ENCODE peak calls at places on chromosomes 6 and 20, in ten cellular contexts. R is RPMI7951; W is EH; G is effector CD4-positive, alpha-beta T cell; V is NAMALWA; C is ELR; N is nephron progenitor cell; Y is occipital lobe; E is mammary epithelial cell; B is epithelial cell of esophagus. L is an unnamed sample.

GRCh38 chr6:35173068-35174042 is 32.2 kb upstream of the TCP11 start:
- DNase-seq in R (peak), W (peak), G (no peak), V (peak), C (peak), N (no peak), Y (no peak), E (peak), B (peak), L (no peak)

GRCh38 chr6:71038966-71039365 is 82.1 kb upstream of the B3GAT2 start:
- DNase-seq in R (no peak), W (no peak), G (no peak), V (no peak), C (no peak), N (no peak), Y (no peak), E (no peak), B (no peak), L (no peak)

GRCh38 chr6:132400641-132401119 is 595 bp downstream of the MOXD1 start:
- DNase-seq in R (peak), W (peak), G (no peak), V (no peak), C (peak), N (peak), Y (no peak), E (no peak), B (peak), L (no peak)

GRCh38 chr6:6717953-6718352 is 129.4 kb downstream of the LY86 start:
- DNase-seq in R (no peak), W (no peak), G (no peak), V (no peak), C (no peak), N (no peak), Y (no peak), E (peak), B (peak), L (no peak)

GRCh38 chr6:4192173-4192572 is 56.8 kb upstream of the ECI2 start:
- DNase-seq in R (no peak), W (no peak), G (no peak), V (no peak), C (no peak), N (no peak), Y (no peak), E (no peak), B (no peak), L (no peak)

GRCh38 chr6:24549158-24549557 is 54.4 kb downstream of the ALDH5A1 start:
- DNase-seq in R (no peak), W (no peak), G (no peak), V (no peak), C (no peak), N (no peak), Y (no peak), E (no peak), B (no peak), L (no peak)

GRCh38 chr6:165746331-165746730 is 83.3 kb upstream of the PDE10A start:
- DNase-seq in R (peak), W (no peak), G (no peak), V (no peak), C (no peak), N (no peak), Y (no peak), E (no peak), B (no peak), L (no peak)

GRCh38 chr20:56383334-56383733 is 8.7 kb downstream of the AURKA start:
- DNase-seq in R (no peak), W (no peak), G (no peak), V (no peak), C (no peak), N (no peak), Y (no peak), E (no peak), B (no peak), L (no peak)

GRCh38 chr6:1771324-1771723 is 161.6 kb downstream of the FOXC1 start:
- DNase-seq in R (peak), W (peak), G (no peak), V (no peak), C (peak), N (no peak), Y (no peak), E (peak), B (peak), L (no peak)

GRCh38 chr6:66508433-66508832 is 801.4 kb upstream of the EYS start:
- DNase-seq in R (peak), W (no peak), G (no peak), V (no peak), C (peak), N (no peak), Y (no peak), E (no peak), B (no peak), L (no peak)

GRCh38 chr20:36368400-36368799 is 62.3 kb downstream of the DLGAP4 start:
- DNase-seq in R (no peak), W (no peak), G (no peak), V (no peak), C (no peak), N (no peak), Y (no peak), E (no peak), B (no peak), L (no peak)